ENCODE peak calls at places on chromosomes 6 and 20, in five cellular contexts. J is heart right ventricle, Q is H1, E is keratinocyte, U is PC-9. H is an unnamed sample.

GRCh38 chr6:154350293-154350692 is 6.3 kb downstream of the IPCEF1 start:
- DNase-seq in J (no peak), Q (no peak), U (no peak), E (no peak), H (no peak)

GRCh38 chr6:57822896-57823358 is 505.5 kb downstream of the PRIM2 start:
- DNase-seq in U (no peak), E (peak; percentile 25), J (no peak), Q (peak; percentile 39), H (no peak)

GRCh38 chr6:4459032-4459431 is 317.2 kb upstream of the CDYL start:
- DNase-seq in J (no peak), Q (no peak), E (peak; percentile 81), U (peak; percentile 80), H (no peak)

GRCh38 chr20:56443654-56444540 is 24.5 kb upstream of the RTF2 start:
- DNase-seq in U (peak; percentile 31), Q (no peak), J (peak; percentile 32), E (no peak), H (no peak)

GRCh38 chr6:107977283-107977682 is 19.3 kb upstream of the SEC63 start:
- DNase-seq in J (no peak), Q (no peak), U (no peak), E (no peak), H (no peak)

GRCh38 chr6:7219310-7219709 is 93.7 kb downstream of the SSR1 start:
- DNase-seq in E (no peak), J (peak; percentile 48), Q (no peak), U (peak; percentile 44), H (no peak)

GRCh38 chr6:7267521-7268091 is 45.4 kb downstream of the SSR1 start:
- DNase-seq in J (no peak), U (peak; percentile 77), E (peak; percentile 96), Q (no peak), H (no peak)

GRCh38 chr20:59600472-59600871 is 3.9 kb upstream of the PHACTR3 start:
- DNase-seq in U (no peak), E (no peak), J (no peak), Q (no peak), H (no peak)

GRCh38 chr6:117729613-117730012 is 54.3 kb downstream of the NUS1 start:
- DNase-seq in Q (no peak), E (no peak), J (no peak), U (no peak), H (no peak)

GRCh38 chr20:36084897-36085617 is 69.5 kb upstream of the EPB41L1 start:
- DNase-seq in E (no peak), Q (no peak), J (no peak), U (peak; percentile 86), H (peak; percentile 13)

GRCh38 chr6:155188707-155189496 is 74.9 kb upstream of the CLDN20 start:
- DNase-seq in Q (no peak), J (no peak), U (peak; percentile 43), E (no peak), H (no peak)

GRCh38 chr6:87182321-87182720 is 27.0 kb downstream of the ZNF292 start:
- DNase-seq in E (no peak), U (no peak), Q (no peak), J (no peak), H (no peak)

GRCh38 chr6:157346371-157346770 is 23.1 kb upstream of the TMEM242 start:
- DNase-seq in U (no peak), E (no peak), J (no peak), Q (no peak), H (no peak)

GRCh38 chr20:43658723-43659419 is 8.0 kb upstream of the MYBL2 start:
- DNase-seq in J (no peak), Q (no peak), U (no peak), E (no peak), H (no peak)

GRCh38 chr6:84667252-84668213 is 96.9 kb downstream of the TBX18 start:
- DNase-seq in J (no peak), E (no peak), Q (no peak), U (no peak), H (no peak)

GRCh38 chr6:110813338-110813737 is 1.9 kb downstream of the CDK19 start:
- DNase-seq in Q (no peak), U (no peak), J (no peak), E (no peak), H (no peak)

GRCh38 chr20:12201289-12201991 is 283.7 kb downstream of the BTBD3 start:
- DNase-seq in J (no peak), Q (no peak), E (no peak), U (no peak), H (no peak)

GRCh38 chr6:148138478-148138877 is 204.2 kb upstream of the SASH1 start:
- DNase-seq in U (no peak), E (no peak), Q (no peak), J (no peak), H (no peak)

GRCh38 chr20:19975436-19975799 is 41.7 kb upstream of the NAA20 start:
- DNase-seq in Q (no peak), U (peak; percentile 46), E (no peak), J (no peak), H (no peak)

GRCh38 chr20:59518881-59519706 is 85.2 kb upstream of the PHACTR3 start:
- DNase-seq in J (no peak), Q (no peak), E (peak; percentile 11), U (peak; percentile 59), H (peak; percentile 57)

GRCh38 chr6:53831081-53831839 is 36.5 kb downstream of the LRRC1 start:
- DNase-seq in E (no peak), U (no peak), Q (no peak), J (no peak), H (no peak)

GRCh38 chr6:15970517-15970916 is 158.4 kb upstream of the MYLIP start:
- DNase-seq in U (no peak), Q (no peak), J (no peak), E (no peak), H (no peak)

GRCh38 chr20:54172532-54172855 is 1.3 kb downstream of the CYP24A1 start:
- DNase-seq in J (no peak), U (no peak), E (no peak), Q (no peak), H (no peak)

GRCh38 chr6:8941578-8941977 is 506.2 kb upstream of the SLC35B3 start:
- DNase-seq in Q (no peak), E (no peak), J (no peak), U (no peak), H (no peak)

GRCh38 chr20:46872315-46873211 is 22.1 kb upstream of the EYA2 start:
- DNase-seq in Q (no peak), E (no peak), J (no peak), U (no peak), H (no peak)

GRCh38 chr20:21826946-21827345 is 121.5 kb downstream of the PAX1 start:
- DNase-seq in Q (peak; percentile 9), J (no peak), U (no peak), E (no peak), H (no peak)

GRCh38 chr6:91273729-91274128 is 686.9 kb upstream of the MAP3K7 start:
- DNase-seq in U (no peak), E (no peak), Q (no peak), J (peak; percentile 34), H (no peak)

GRCh38 chr20:59810376-59811187 is 122.9 kb downstream of the SYCP2 start:
- DNase-seq in J (no peak), U (no peak), Q (no peak), E (no peak), H (no peak)

GRCh38 chr20:39829255-39829654 is 859.8 kb downstream of the MAFB start:
- DNase-seq in E (no peak), U (no peak), J (peak; percentile 18), Q (peak; percentile 7), H (no peak)

GRCh38 chr6:105038259-105038658 is 81.4 kb downstream of the LIN28B start:
- DNase-seq in Q (no peak), J (no peak), E (no peak), U (no peak), H (no peak)

GRCh38 chr6:3607599-3607998 is 143.9 kb downstream of the PXDC1 start:
- DNase-seq in J (no peak), E (no peak), U (no peak), Q (no peak), H (no peak)

GRCh38 chr6:79570802-79571367 is 33.7 kb upstream of the LCA5 start:
- DNase-seq in J (no peak), E (no peak), Q (no peak), U (no peak), H (no peak)

GRCh38 chr6:158002951-158003853 is 21.5 kb downstream of the SYNJ2 start:
- DNase-seq in Q (no peak), J (peak; percentile 46), U (peak; percentile 46), E (no peak), H (no peak)

GRCh38 chr6:150345786-150346185 is 23.0 kb upstream of the IYD start:
- DNase-seq in J (no peak), U (peak; percentile 44), Q (no peak), E (peak; percentile 52), H (no peak)

GRCh38 chr6:99151634-99152344 is 197.7 kb downstream of the FAXC start:
- DNase-seq in J (peak; percentile 34), Q (peak; percentile 33), E (no peak), U (no peak), H (peak; percentile 13)

GRCh38 chr6:18464176-18464575 is 77.0 kb downstream of the RNF144B start:
- DNase-seq in E (no peak), Q (no peak), J (no peak), U (no peak), H (no peak)

GRCh38 chr6:153790048-153790447 is 249.0 kb upstream of the OPRM1 start:
- DNase-seq in U (no peak), E (no peak), Q (no peak), J (no peak), H (peak; percentile 42)

GRCh38 chr6:67875877-67876383 is 759.2 kb upstream of the ADGRB3 start:
- DNase-seq in Q (no peak), J (no peak), U (no peak), E (no peak), H (no peak)
- H3K9me3 ChIP-seq in Q (peaks cover 10% of the 10 kb centered on the region), J (peaks cover 11% of the 10 kb centered on the region), U (no peaks in the 10 kb centered on the region), E (no peaks in the 10 kb centered on the region), H (no peaks in the 10 kb centered on the region)

GRCh38 chr6:109235639-109236038 is 140.3 kb downstream of the CEP57L1 start:
- DNase-seq in E (no peak), J (no peak), U (no peak), Q (no peak), H (no peak)

GRCh38 chr6:109237082-109237985 is 142.0 kb downstream of the CEP57L1 start:
- DNase-seq in E (no peak), J (no peak), Q (no peak), U (no peak), H (no peak)

GRCh38 chr6:109238405-109238804 is 143.1 kb downstream of the CEP57L1 start:
- DNase-seq in J (no peak), E (no peak), U (no peak), Q (no peak), H (no peak)

GRCh38 chr6:109237986-109238329 is 142.7 kb downstream of the CEP57L1 start:
- DNase-seq in J (no peak), E (no peak), Q (no peak), U (no peak), H (no peak)

GRCh38 chr6:109236140-109237081 is 141.1 kb downstream of the CEP57L1 start:
- DNase-seq in Q (peak; percentile 58), J (no peak), E (no peak), U (no peak), H (no peak)
- TF ChIP-seq CTCF in Q (peak; percentile 63), J (no peak), E (no peak), U (no peak), H (peak; percentile 19)

GRCh38 chr6:44113396-44113795 is 13.9 kb downstream of the MRPL14 start:
- DNase-seq in J (no peak), U (no peak), E (no peak), Q (no peak), H (no peak)
- H3K4me1 ChIP-seq in J (peaks cover 21% of the 10 kb centered on the region), U (peaks cover 29% of the 10 kb centered on the region), E (peaks cover 42% of the 10 kb centered on the region), Q (no peaks in the 10 kb centered on the region), H (peaks cover 8% of the 10 kb centered on the region)

GRCh38 chr6:23325065-23325464 is 755.7 kb downstream of the HDGFL1 start:
- DNase-seq in E (no peak), J (no peak), Q (no peak), U (no peak), H (no peak)
- H3K9me3 ChIP-seq in E (no peaks in the 10 kb centered on the region), J (no peaks in the 10 kb centered on the region), Q (no peaks in the 10 kb centered on the region), U (no peaks in the 10 kb centered on the region), H (no peaks in the 10 kb centered on the region)